ENCODE peak calls at places on chromosomes 3 and 15, in ten cellular contexts. Q is stimulated activated CD8-positive, alpha-beta memory T cell treated with anti-CD3 and anti-CD28 coated beads, Interleukin-4, amount 100 ng/mL, for 24 hours; N is neural progenitor cell; J is adipocyte; Z is stomach; X is activated CD4-positive, alpha-beta T cell treated with anti-CD3 and anti-CD28 coated beads, Interleukin-2, amount 50 U/mL, for 48 hours; V is right atrium auricular region; G is G401; H is hepatic stellate cell; A is bronchial epithelial cell. I is an unnamed sample.

GRCh38 chr3:14423963-14424362 is 21.6 kb downstream of the SLC6A6 start:
- DNase-seq in Q (no peak), N (no peak), J (no peak), Z (no peak), X (no peak), V (no peak), G (no peak), H (no peak), A (no peak), I (no peak)

GRCh38 chr15:89088605-89089315 is 504 bp downstream of the ABHD2 start:
- DNase-seq in Q (no peak), N (peak; percentile 47), J (peak; percentile 50), Z (peak; percentile 55), X (no peak), V (no peak), G (peak; percentile 50), H (no peak), A (no peak), I (peak; percentile 43)

GRCh38 chr3:44992555-44993470 is 16.8 kb downstream of the EXOSC7 start:
- DNase-seq in Q (no peak), N (peak; percentile 64), J (peak; percentile 60), Z (no peak), X (no peak), V (no peak), G (no peak), H (no peak), A (peak; percentile 98), I (peak; percentile 49)

GRCh38 chr3:127304121-127304744 is 16.4 kb upstream of the PRR20G start:
- DNase-seq in Q (no peak), N (peak; percentile 30), J (no peak), Z (peak; percentile 97), X (no peak), V (no peak), G (no peak), H (no peak), A (peak; percentile 82), I (peak; percentile 88)

GRCh38 chr15:100083572-100083971 is 258.2 kb downstream of the ADAMTS17 start:
- DNase-seq in Q (no peak), N (no peak), J (no peak), Z (no peak), X (no peak), V (no peak), G (no peak), H (no peak), A (no peak), I (no peak)

GRCh38 chr3:42683875-42684593 is 1.3 kb upstream of the KLHL40 start:
- DNase-seq in Q (peak; percentile 16), N (no peak), J (peak; percentile 87), Z (peak; percentile 47), X (peak; percentile 65), V (peak; percentile 85), G (no peak), H (peak; percentile 99), A (peak; percentile 95), I (no peak)

GRCh38 chr15:85443593-85444328 is 63.4 kb downstream of the AKAP13 start:
- DNase-seq in Q (no peak), N (peak; percentile 53), J (peak; percentile 39), Z (no peak), X (no peak), V (no peak), G (no peak), H (no peak), A (peak; percentile 96), I (peak; percentile 89)

GRCh38 chr3:110623571-110623970 is 448.0 kb upstream of the NECTIN3 start:
- DNase-seq in Q (no peak), N (no peak), J (no peak), Z (no peak), X (no peak), V (no peak), G (no peak), H (no peak), A (no peak), I (no peak)

GRCh38 chr15:43991235-43991634 is 164.4 kb downstream of the WDR76 start:
- DNase-seq in Q (no peak), N (no peak), J (no peak), Z (no peak), X (no peak), V (no peak), G (peak; percentile 35), H (no peak), A (no peak), I (no peak)

GRCh38 chr3:150049317-150049716 is 78.6 kb upstream of the PFN2 start:
- DNase-seq in Q (no peak), N (no peak), J (peak; percentile 72), Z (no peak), X (no peak), V (no peak), G (no peak), H (peak; percentile 45), A (peak; percentile 21), I (peak; percentile 38)

GRCh38 chr3:48989126-48989795 is 780 bp upstream of the P4HTM start:
- DNase-seq in Q (no peak), N (no peak), J (peak; percentile 36), Z (no peak), X (no peak), V (no peak), G (no peak), H (no peak), A (no peak), I (no peak)

I was measured in NCI-H82.